ENCODE peak calls at places on chromosomes 13 and 19, in eight cellular contexts. K is caudate nucleus; F is stimulated activated CD4-positive, alpha-beta T cell treated with anti-CD3 and anti-CD28 coated beads, TNF-alpha, amount 100 ng/mL, for 1 hour; Q is GM12892; C is T-helper 17 cell; O is iris pigment epithelial cell; N is ACHN; I is posterior cingulate gyrus. J is an unnamed sample.
A peak's percentile ranks its signal among the peaks of the same experiment; 100 is the strongest.

GRCh38 chr19:29410974-29411615 is 114.7 kb upstream of the VSTM2B start:
- DNase-seq in O (no peak), F (no peak), K (no peak), N (no peak), C (no peak), I (no peak), Q (no peak), J (no peak)

GRCh38 chr19:33781996-33782395 is 14.7 kb upstream of the KCTD15 start:
- DNase-seq in I (no peak), N (no peak), C (no peak), Q (no peak), F (no peak), K (no peak), O (peak; percentile 61), J (no peak)

GRCh38 chr19:21117041-21117907 is 24.6 kb upstream of the ZNF431 start:
- DNase-seq in O (peak; percentile 82), C (no peak), Q (no peak), N (no peak), F (no peak), K (no peak), I (no peak), J (no peak)

GRCh38 chr13:29640665-29641064 is 45.2 kb upstream of the SLC7A1 start:
- DNase-seq in K (no peak), F (no peak), I (no peak), O (no peak), C (no peak), N (no peak), Q (no peak), J (no peak)

GRCh38 chr13:98697833-98698232 is 54.6 kb downstream of the SLC15A1 start:
- DNase-seq in N (no peak), F (no peak), O (no peak), Q (no peak), C (no peak), I (no peak), K (no peak), J (no peak)

GRCh38 chr13:85509512-85509911 is 289.7 kb downstream of the SLITRK6 start:
- DNase-seq in I (no peak), N (no peak), C (no peak), K (no peak), Q (no peak), O (peak; percentile 30), F (no peak), J (no peak)

GRCh38 chr13:97308735-97309429 is 86.7 kb downstream of the MBNL2 start:
- DNase-seq in N (no peak), F (no peak), K (no peak), I (no peak), Q (no peak), C (no peak), O (no peak), J (no peak)

GRCh38 chr13:34772206-34772605 is 169.9 kb upstream of the NBEA start:
- DNase-seq in O (no peak), C (no peak), F (no peak), N (no peak), I (no peak), K (no peak), Q (no peak), J (no peak)

GRCh38 chr19:48746738-48747575 is at the start of gene IZUMO1:
- DNase-seq in F (no peak), O (peak; percentile 94), I (peak; percentile 55), K (peak; percentile 68), C (peak; percentile 43), Q (peak; percentile 70), N (no peak), J (no peak)

GRCh38 chr19:1746401-1747284 is 6.7 kb upstream of the ONECUT3 start:
- DNase-seq in K (no peak), Q (no peak), I (no peak), C (no peak), O (peak; percentile 18), N (peak; percentile 53), F (no peak), J (no peak)

GRCh38 chr13:51624695-51625345 is 40.6 kb downstream of the WDFY2 start:
- DNase-seq in C (no peak), N (no peak), Q (no peak), K (no peak), I (no peak), F (no peak), O (no peak), J (no peak)

GRCh38 chr19:45852941-45853340 is 10.0 kb downstream of the SYMPK start:
- DNase-seq in F (no peak), O (no peak), N (no peak), I (no peak), C (no peak), K (no peak), Q (no peak), J (no peak)

GRCh38 chr13:29924951-29925350 is 74.5 kb upstream of the UBL3 start:
- DNase-seq in F (no peak), K (no peak), O (no peak), C (no peak), I (no peak), N (no peak), Q (no peak), J (no peak)

GRCh38 chr19:17346109-17346671 is 8.8 kb downstream of the GTPBP3 start:
- DNase-seq in C (peak; percentile 74), Q (peak; percentile 88), O (peak; percentile 49), N (peak; percentile 62), F (peak; percentile 59), K (no peak), I (peak; percentile 75), J (peak; percentile 74)

GRCh38 chr19:49590971-49591730 is at the start of gene PRR12:
- DNase-seq in N (peak; percentile 60), I (peak; percentile 47), Q (peak; percentile 80), F (peak; percentile 62), O (peak; percentile 63), C (peak; percentile 50), K (no peak), J (peak; percentile 71)

GRCh38 chr13:33875658-33876401 is 57.9 kb downstream of the RFC3 start:
- DNase-seq in Q (no peak), I (no peak), O (no peak), C (no peak), F (no peak), N (no peak), K (no peak), J (no peak)

GRCh38 chr19:7856679-7857663 is 17.2 kb downstream of the PRR36 start:
- DNase-seq in K (no peak), I (no peak), O (no peak), N (no peak), C (no peak), F (no peak), Q (no peak), J (no peak)

GRCh38 chr13:97460004-97460756 is 26.2 kb downstream of the RAP2A start:
- DNase-seq in K (no peak), I (no peak), O (peak; percentile 34), F (no peak), Q (no peak), C (no peak), N (no peak), J (no peak)

GRCh38 chr19:39363909-39364457 is 21.8 kb downstream of the SAMD4B start:
- DNase-seq in K (peak; percentile 78), C (no peak), O (peak; percentile 90), Q (no peak), F (no peak), N (peak; percentile 26), I (peak; percentile 80), J (no peak)

GRCh38 chr13:27770809-27771208 is 21.5 kb upstream of the GSX1 start:
- DNase-seq in I (no peak), Q (no peak), K (no peak), N (peak; percentile 36), O (peak; percentile 30), C (no peak), F (no peak), J (no peak)